ENCODE peak calls at places on chromosome 14, in ten cellular contexts. D is right cardiac atrium; G is Panc1; B is HCT116; O is CD8-positive, alpha-beta T cell; J is suprapubic skin; M is CD4-positive, alpha-beta T cell; W is breast epithelium; Y is GM23248; L is AG04450. C is an unnamed sample.

GRCh38 chr14:38567728-38568127 is 311.8 kb upstream of the CLEC14A start:
- DNase-seq in J (no peak), L (no peak), B (no peak), O (no peak), W (no peak), Y (no peak), M (no peak), G (no peak), D (no peak), C (no peak)

GRCh38 chr14:44778562-44778961 is 183.2 kb downstream of the KLHL28 start:
- DNase-seq in D (no peak), W (no peak), O (no peak), M (no peak), Y (peak; percentile 45), J (no peak), B (no peak), G (no peak), L (peak; percentile 70), C (no peak)

GRCh38 chr14:21965042-21965441 is 291.4 kb upstream of the OR4E1 start:
- DNase-seq in G (no peak), M (peak; percentile 14), W (no peak), O (peak; percentile 34), J (no peak), B (no peak), Y (no peak), D (no peak), L (no peak), C (no peak)

GRCh38 chr14:83071888-83072501 is 1538.3 kb upstream of the SEL1L start:
- DNase-seq in L (no peak), B (no peak), D (no peak), J (no peak), G (no peak), W (no peak), Y (peak; percentile 5), M (no peak), O (no peak), C (no peak)

GRCh38 chr14:103801459-103801858 is 45.9 kb downstream of the PPP1R13B start:
- DNase-seq in J (no peak), O (no peak), B (no peak), L (no peak), W (no peak), M (no peak), D (no peak), Y (peak; percentile 94), G (no peak), C (no peak)

GRCh38 chr14:55301722-55302121 is 30.5 kb downstream of the FBXO34 start:
- DNase-seq in M (no peak), G (no peak), B (no peak), D (no peak), O (no peak), J (no peak), L (no peak), W (no peak), Y (peak; percentile 62), C (no peak)

GRCh38 chr14:77912754-77913556 is 113.0 kb downstream of the ADCK1 start:
- DNase-seq in W (no peak), M (no peak), B (no peak), G (no peak), D (no peak), Y (no peak), L (no peak), O (no peak), J (peak; percentile 27), C (no peak)

GRCh38 chr14:53848851-53849250 is 107.8 kb downstream of the BMP4 start:
- DNase-seq in J (no peak), W (no peak), B (peak; percentile 41), M (no peak), G (no peak), O (no peak), Y (no peak), D (no peak), L (no peak), C (no peak)

GRCh38 chr14:93520053-93520607 is 89.4 kb downstream of the UNC79 start:
- DNase-seq in L (no peak), J (no peak), O (no peak), M (no peak), Y (peak; percentile 14), D (no peak), B (no peak), W (no peak), G (no peak), C (no peak)

GRCh38 chr14:77239412-77239811 is 31.6 kb downstream of the NGB start:
- DNase-seq in L (no peak), W (no peak), J (no peak), B (no peak), O (no peak), D (no peak), M (no peak), G (no peak), Y (no peak), C (no peak)

GRCh38 chr14:60355768-60356167 is 106.7 kb downstream of the PPM1A start:
- DNase-seq in G (no peak), W (no peak), O (no peak), J (no peak), L (no peak), B (no peak), M (no peak), D (no peak), Y (no peak), C (no peak)

GRCh38 chr14:99803803-99804202 is 10.6 kb downstream of the EML1 start:
- DNase-seq in B (no peak), G (no peak), J (peak; percentile 40), Y (no peak), W (no peak), O (no peak), L (no peak), M (no peak), D (no peak), C (no peak)

GRCh38 chr14:58749066-58749669 is 111.4 kb downstream of the DACT1 start:
- DNase-seq in B (peak; percentile 76), D (no peak), J (no peak), Y (peak; percentile 91), O (no peak), W (no peak), G (no peak), L (peak; percentile 93), M (no peak), C (no peak)

GRCh38 chr14:105581551-105582341 is 55.4 kb downstream of the TMEM121 start:
- DNase-seq in J (peak; percentile 53), B (no peak), D (peak; percentile 35), G (no peak), L (no peak), W (peak; percentile 24), M (no peak), O (no peak), Y (no peak), C (no peak)

GRCh38 chr14:61747342-61747741 is 14.9 kb upstream of the SNAPC1 start:
- DNase-seq in D (no peak), M (no peak), G (no peak), L (no peak), O (no peak), W (no peak), B (no peak), J (no peak), Y (peak; percentile 54), C (no peak)

GRCh38 chr14:76115010-76115422 is 36.7 kb upstream of the GPATCH2L start:
- DNase-seq in M (no peak), L (no peak), D (no peak), W (no peak), O (no peak), G (no peak), Y (peak; percentile 24), B (no peak), J (no peak), C (no peak)

DNA sequence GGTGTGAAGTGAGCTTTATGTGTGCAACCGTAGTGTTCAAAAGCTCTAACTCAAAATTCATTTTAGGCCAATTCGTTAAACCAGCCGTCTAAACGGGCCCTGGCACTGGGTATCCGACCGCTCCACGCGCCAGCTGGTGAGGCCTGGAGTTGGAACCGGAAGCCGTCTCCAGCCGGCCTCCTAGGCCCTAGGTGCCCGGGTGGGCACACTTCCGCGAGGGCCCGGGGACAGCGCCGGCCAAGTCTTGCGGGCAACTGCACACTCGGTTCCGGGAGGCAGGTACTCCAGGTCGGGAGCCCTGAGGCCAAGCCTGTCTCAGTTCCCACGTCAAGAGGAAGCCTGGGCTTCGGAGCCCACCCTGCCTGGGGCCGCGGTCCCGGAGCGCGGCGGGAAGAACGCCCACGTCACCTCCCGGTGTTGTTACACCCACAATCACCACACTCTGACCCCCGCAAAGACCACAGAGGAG is 16.2 kb downstream of the OTX2 start:
- DNase-seq in L (no peak), J (no peak), D (no peak), B (no peak), Y (no peak), O (no peak), M (no peak), G (no peak), W (no peak), C (no peak)
- H3K27me3 ChIP-seq in L (peaks cover 56% of the 10 kb centered on the region), J (peaks cover 76% of the 10 kb centered on the region), D (peaks cover 5% of the 10 kb centered on the region), B (peaks cover 3% of the 10 kb centered on the region), Y (peaks cover 52% of the 10 kb centered on the region), O (peaks cover 21% of the 10 kb centered on the region), M (peaks cover 80% of the 10 kb centered on the region), G (no peaks in the 10 kb centered on the region), W (peaks cover 6% of the 10 kb centered on the region), C (peaks cover 86% of the 10 kb centered on the region)

DNA sequence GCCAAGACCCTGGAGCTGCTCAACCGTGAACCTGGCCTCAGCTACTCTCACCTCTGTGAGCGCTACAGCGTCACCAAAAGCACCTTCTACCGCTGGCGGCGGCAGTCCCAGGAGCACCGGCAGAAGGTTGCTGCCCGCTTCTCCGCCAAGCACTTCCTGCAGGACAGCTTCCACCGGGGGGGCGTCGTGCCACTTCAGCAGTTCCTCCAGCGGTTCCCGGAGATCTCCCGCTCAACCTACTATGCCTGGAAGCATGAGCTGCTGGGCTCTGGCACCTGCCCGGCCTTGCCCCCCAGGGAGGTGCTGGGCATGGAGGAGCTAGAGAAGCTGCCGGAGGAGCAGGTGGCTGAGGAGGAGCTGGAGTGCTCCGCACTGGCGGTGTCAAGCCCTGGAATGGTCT is 9.3 kb downstream of the VRTN start:
- DNase-seq in Y (no peak), G (no peak), L (no peak), D (no peak), O (no peak), M (no peak), J (no peak), W (no peak), B (no peak), C (no peak)
- H3K27me3 ChIP-seq in Y (peaks cover 16% of the 10 kb centered on the region), G (no peaks in the 10 kb centered on the region), L (peaks cover 30% of the 10 kb centered on the region), D (no peaks in the 10 kb centered on the region), O (no peaks in the 10 kb centered on the region), M (no peaks in the 10 kb centered on the region), J (peaks cover 11% of the 10 kb centered on the region), W (no peaks in the 10 kb centered on the region), B (no peaks in the 10 kb centered on the region), C (no peaks in the 10 kb centered on the region)

GRCh38 chr14:67514650-67515385 is 18.3 kb upstream of the PLEKHH1 start:
- DNase-seq in M (peak; percentile 11), L (no peak), W (no peak), D (peak; percentile 65), G (no peak), O (peak; percentile 38), J (no peak), Y (peak; percentile 76), B (no peak), C (peak; percentile 33)
- H3K27me3 ChIP-seq in M (no peaks in the 10 kb centered on the region), L (peaks cover 61% of the 10 kb centered on the region), W (no peaks in the 10 kb centered on the region), D (no peaks in the 10 kb centered on the region), G (no peaks in the 10 kb centered on the region), O (no peaks in the 10 kb centered on the region), J (peaks cover 8% of the 10 kb centered on the region), Y (peaks cover 36% of the 10 kb centered on the region), B (no peaks in the 10 kb centered on the region), C (peaks cover 19% of the 10 kb centered on the region)

DNA sequence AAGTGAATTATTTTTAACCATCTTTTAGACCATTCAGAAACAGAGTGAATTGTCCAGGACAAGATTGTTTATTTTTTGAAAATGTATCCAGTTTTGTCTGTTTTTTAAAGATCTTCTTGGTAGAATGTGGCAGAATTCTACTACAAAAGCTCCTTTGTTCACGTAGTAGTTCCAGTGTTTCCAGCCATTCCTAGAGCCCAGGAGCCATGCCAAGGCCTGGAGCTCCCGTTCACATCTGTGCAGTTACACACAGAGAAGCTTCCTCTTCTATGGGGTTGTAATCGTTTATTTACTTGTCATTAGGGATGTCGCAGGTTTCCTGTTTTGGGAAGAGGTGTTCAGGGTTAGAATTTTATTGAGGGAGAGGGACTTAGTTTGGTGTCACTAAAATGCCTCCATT is 409.8 kb downstream of the NPAS3 start:
- DNase-seq in J (no peak), D (no peak), O (no peak), L (no peak), M (no peak), B (no peak), W (no peak), Y (no peak), G (no peak), C (no peak)
- H3K27me3 ChIP-seq in J (no peaks in the 10 kb centered on the region), D (no peaks in the 10 kb centered on the region), O (no peaks in the 10 kb centered on the region), L (no peaks in the 10 kb centered on the region), M (no peaks in the 10 kb centered on the region), B (peaks cover 8% of the 10 kb centered on the region), W (no peaks in the 10 kb centered on the region), Y (peaks cover 5% of the 10 kb centered on the region), G (no peaks in the 10 kb centered on the region), C (no peaks in the 10 kb centered on the region)

C was measured in heart left ventricle.